ENCODE peak calls at places on chromosomes 3 and 15, in five cellular contexts. R, I, K, N and U are unnamed samples.

GRCh38 chr3:30597131-30597768 is 9.2 kb upstream of the TGFBR2 start:
- DNase-seq in R (no peak), I (no peak), K (no peak), N (peak), U (no peak)

GRCh38 chr3:14319654-14320182 is 82.7 kb upstream of the SLC6A6 start:
- DNase-seq in R (peak), I (peak), K (peak), N (peak), U (peak)

GRCh38 chr3:36796896-36797295 is 32.5 kb upstream of the DCLK3 start:
- DNase-seq in R (no peak), I (no peak), K (no peak), N (no peak), U (no peak)

GRCh38 chr15:69854521-69855171 is 243.1 kb downstream of the TLE3 start:
- DNase-seq in R (no peak), I (no peak), K (no peak), N (no peak), U (no peak)

GRCh38 chr3:11096266-11097135 is 57.8 kb upstream of the HRH1 start:
- DNase-seq in R (no peak), I (no peak), K (peak), N (no peak), U (peak)

GRCh38 chr3:196193037-196193737 is 18.0 kb downstream of the ZDHHC19 start:
- DNase-seq in R (no peak), I (no peak), K (no peak), N (no peak), U (no peak)

GRCh38 chr3:46119709-46120498 is 88.2 kb downstream of the CCR1 start:
- DNase-seq in R (no peak), I (no peak), K (no peak), N (no peak), U (no peak)

GRCh38 chr3:52221563-52222318 is 3.7 kb downstream of the TLR9 start:
- DNase-seq in R (no peak), I (no peak), K (peak), N (no peak), U (no peak)

GRCh38 chr3:32894977-32895376 is 56.5 kb upstream of the CCR4 start:
- DNase-seq in R (no peak), I (no peak), K (no peak), N (no peak), U (no peak)

GRCh38 chr3:61964566-61964965 is 403.2 kb downstream of the PTPRG start:
- DNase-seq in R (no peak), I (no peak), K (no peak), N (no peak), U (no peak)

GRCh38 chr15:49044002-49044401 is 2.2 kb downstream of the SECISBP2L start:
- DNase-seq in R (no peak), I (no peak), K (no peak), N (no peak), U (no peak)

GRCh38 chr3:174051191-174051590 is 653.6 kb downstream of the NLGN1 start:
- DNase-seq in R (peak), I (no peak), K (no peak), N (no peak), U (no peak)

GRCh38 chr3:135736740-135737139 is 228.8 kb upstream of the PPP2R3A start:
- DNase-seq in R (peak), I (no peak), K (peak), N (peak), U (peak)

DNA sequence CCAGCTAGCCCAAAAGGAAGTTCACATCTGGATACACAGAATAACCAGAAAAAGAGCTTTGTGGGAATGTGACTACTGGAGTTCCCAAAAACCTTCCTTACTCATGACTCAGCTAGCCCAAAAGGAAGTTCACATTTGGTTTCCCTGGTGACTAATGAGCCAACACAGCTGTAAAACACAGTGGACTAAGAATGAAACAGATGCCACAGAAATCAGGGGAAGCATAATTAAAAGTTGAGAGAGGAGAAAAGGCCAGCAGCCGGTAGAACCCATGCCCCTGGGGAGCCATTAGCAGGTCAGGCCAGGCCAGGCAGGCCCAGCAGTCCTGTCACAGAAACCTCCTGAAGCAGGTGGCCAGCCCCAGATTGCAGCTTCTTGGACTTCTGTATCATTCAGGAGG is 130.3 kb downstream of the GHSR start:
- DNase-seq in R (peak), I (peak), K (no peak), N (no peak), U (no peak)
- TF ChIP-seq SUZ12 in R (no peak), I (no peak), K (no peak), N (no peak), U (no peak)

GRCh38 chr3:468172-468571 is 271.6 kb downstream of the CHL1 start:
- DNase-seq in R (no peak), I (no peak), K (no peak), N (no peak), U (peak)

GRCh38 chr3:474828-475227 is 278.3 kb downstream of the CHL1 start:
- DNase-seq in R (no peak), I (no peak), K (no peak), N (no peak), U (no peak)

GRCh38 chr3:473284-473800 is 276.8 kb downstream of the CHL1 start:
- DNase-seq in R (no peak), I (no peak), K (no peak), N (no peak), U (no peak)
- TF ChIP-seq SUZ12 in R (no peak), I (no peak), K (no peak), N (no peak), U (no peak)

DNA sequence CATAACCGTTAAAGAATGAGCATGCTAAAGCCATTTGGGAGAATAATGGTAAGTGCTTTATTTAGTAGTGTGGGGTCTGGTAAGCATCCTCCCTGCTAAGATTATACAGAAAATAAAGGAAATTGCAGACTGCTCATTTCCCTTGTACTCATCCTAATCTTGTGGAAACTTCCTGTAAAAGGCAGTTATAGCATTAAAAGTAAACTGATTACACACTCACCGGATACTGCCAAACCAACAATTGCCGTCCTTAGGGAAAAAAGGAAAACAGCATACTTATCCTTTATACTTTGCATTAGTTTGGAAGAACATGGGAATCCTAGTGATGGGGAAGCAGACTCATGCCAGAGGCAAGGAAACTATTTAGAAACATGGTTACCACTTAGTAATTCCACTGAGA is 5.3 kb upstream of the SPRED1 start:
- DNase-seq in R (no peak), I (no peak), K (no peak), N (no peak), U (no peak)
- TF ChIP-seq SUZ12 in R (no peak), I (no peak), K (no peak), N (no peak), U (no peak)

GRCh38 chr3:146085678-146086077 is 75.3 kb downstream of the PLOD2 start:
- DNase-seq in R (no peak), I (no peak), K (no peak), N (no peak), U (no peak)
- TF ChIP-seq SUZ12 in R (no peak), I (no peak), K (no peak), N (no peak), U (no peak)

DNA sequence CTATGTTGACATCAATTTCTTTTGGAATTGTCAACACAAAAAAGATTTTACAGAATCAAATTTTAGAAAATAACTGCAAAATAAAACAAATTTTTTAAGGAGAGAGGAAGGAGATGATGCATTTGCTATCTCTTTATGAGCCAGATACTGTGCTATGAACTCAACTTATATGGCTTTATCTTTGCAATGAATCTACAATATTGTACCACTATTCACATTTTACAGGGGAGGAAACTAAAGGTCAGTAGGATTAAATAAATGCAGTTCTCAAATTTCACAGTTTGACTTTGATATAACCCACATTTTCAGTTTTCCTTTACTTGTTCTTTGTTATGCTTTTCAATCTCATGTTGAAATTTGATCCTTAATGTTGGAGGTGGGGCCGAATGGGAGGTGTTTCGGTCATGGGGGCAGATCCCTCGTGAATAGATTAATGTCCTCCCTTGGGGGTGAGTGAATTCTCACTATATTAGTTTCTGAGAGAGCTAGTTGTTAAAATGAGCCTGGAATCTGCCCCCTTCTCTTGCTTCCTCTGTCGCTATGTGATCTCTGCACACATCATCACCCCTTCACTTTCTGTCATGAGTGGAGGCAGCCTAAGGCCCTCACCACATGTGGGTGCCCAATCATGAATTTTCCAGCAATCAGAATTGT is 44.6 kb downstream of the CD200 start:
- DNase-seq in R (no peak), I (no peak), K (no peak), N (no peak), U (no peak)
- TF ChIP-seq SUZ12 in R (no peak), I (no peak), K (no peak), N (no peak), U (no peak)